ENCODE peak calls at places on chromosome 18, in five cellular contexts. W, U, I, Q and C are unnamed samples.

GRCh38 chr18:58403799-58404455 is 225.0 kb downstream of the ALPK2 start:
- DNase-seq in W (no peak), I (no peak), Q (no peak), U (no peak), C (no peak)

GRCh38 chr18:43279015-43279758 is 1.9 kb upstream of the SYT4 start:
- DNase-seq in W (peak), I (no peak), U (no peak), Q (no peak), C (peak)

GRCh38 chr18:44579028-44579692 is 101.5 kb upstream of the SETBP1 start:
- DNase-seq in I (no peak), W (peak), Q (no peak), U (no peak), C (no peak)

GRCh38 chr18:22694954-22695353 is 238.2 kb upstream of the RBBP8 start:
- DNase-seq in W (peak), Q (no peak), U (peak), I (no peak), C (peak)

GRCh38 chr18:7817596-7817995 is 250.5 kb downstream of the PTPRM start:
- DNase-seq in Q (no peak), U (no peak), I (no peak), W (peak), C (no peak)

GRCh38 chr18:70294471-70295191 is 5.8 kb downstream of the SOCS6 start:
- DNase-seq in W (no peak), U (no peak), I (no peak), Q (no peak), C (no peak)

GRCh38 chr18:741931-742512 is 29.6 kb upstream of the ENOSF1 start:
- DNase-seq in Q (no peak), I (no peak), W (peak), U (no peak), C (peak)

GRCh38 chr18:48917579-48918101 is 33.1 kb downstream of the SMAD7 start:
- DNase-seq in W (peak), I (no peak), Q (no peak), U (no peak), C (peak)

GRCh38 chr18:24490545-24490944 is 30.1 kb downstream of the HRH4 start:
- DNase-seq in W (no peak), Q (no peak), U (no peak), I (no peak), C (peak)

GRCh38 chr18:50665519-50665918 is 105.6 kb downstream of the MAPK4 start:
- DNase-seq in W (no peak), Q (no peak), U (no peak), I (no peak), C (no peak)

GRCh38 chr18:43277164-43277600 is at the start of gene SYT4:
- DNase-seq in Q (no peak), I (peak), W (peak), U (no peak), C (no peak)

GRCh38 chr18:49230331-49230730 is 230.1 kb downstream of the DYM start:
- DNase-seq in Q (no peak), W (no peak), I (no peak), U (no peak), C (no peak)